ENCODE peak calls at places on chromosomes 2 and 18, in ten cellular contexts. One of them, this sample, is unnamed.

GRCh38 chr2:218980800-218981389 is 4.1 kb downstream of the FEV start:
- DNase-seq in mammary epithelial cell: no peak
- DNase-seq in tibial nerve: no peak
- DNase-seq in neural crest cell: no peak
- DNase-seq in GM12865: no peak
- DNase-seq in astrocyte: no peak
- DNase-seq in GM12864: no peak
- DNase-seq in spleen: peak
- DNase-seq in endothelial cell of umbilical vein: no peak
- DNase-seq in cardiac fibroblast: no peak
- DNase-seq in this sample: no peak

GRCh38 chr2:119126650-119127049 is 31.9 kb downstream of the C1QL2 start:
- DNase-seq in endothelial cell of umbilical vein: no peak
- DNase-seq in GM12865: peak
- DNase-seq in mammary epithelial cell: peak
- DNase-seq in tibial nerve: no peak
- DNase-seq in neural crest cell: peak
- DNase-seq in astrocyte: no peak
- DNase-seq in spleen: no peak
- DNase-seq in cardiac fibroblast: peak
- DNase-seq in GM12864: no peak
- DNase-seq in this sample: no peak

GRCh38 chr18:21740474-21740723 is 193 bp upstream of the MIB1 start:
- DNase-seq in mammary epithelial cell: no peak
- DNase-seq in astrocyte: peak
- DNase-seq in neural crest cell: no peak
- DNase-seq in cardiac fibroblast: peak
- DNase-seq in endothelial cell of umbilical vein: peak
- DNase-seq in tibial nerve: no peak
- DNase-seq in spleen: peak
- DNase-seq in GM12864: peak
- DNase-seq in GM12865: peak
- DNase-seq in this sample: peak

GRCh38 chr2:238978507-238978906 is 130.6 kb downstream of the TWIST2 start:
- DNase-seq in spleen: no peak
- DNase-seq in endothelial cell of umbilical vein: no peak
- DNase-seq in tibial nerve: no peak
- DNase-seq in GM12864: no peak
- DNase-seq in GM12865: no peak
- DNase-seq in mammary epithelial cell: no peak
- DNase-seq in astrocyte: no peak
- DNase-seq in cardiac fibroblast: no peak
- DNase-seq in neural crest cell: no peak
- DNase-seq in this sample: peak

GRCh38 chr2:138948070-138948539 is 167.9 kb upstream of the NXPH2 start:
- DNase-seq in mammary epithelial cell: peak
- DNase-seq in endothelial cell of umbilical vein: peak
- DNase-seq in GM12864: no peak
- DNase-seq in neural crest cell: no peak
- DNase-seq in tibial nerve: peak
- DNase-seq in cardiac fibroblast: peak
- DNase-seq in astrocyte: peak
- DNase-seq in spleen: no peak
- DNase-seq in GM12865: peak
- DNase-seq in this sample: peak

GRCh38 chr2:115746151-115746550 is 1303.7 kb downstream of the DPP10 start:
- DNase-seq in GM12864: no peak
- DNase-seq in endothelial cell of umbilical vein: no peak
- DNase-seq in tibial nerve: no peak
- DNase-seq in neural crest cell: no peak
- DNase-seq in mammary epithelial cell: no peak
- DNase-seq in cardiac fibroblast: no peak
- DNase-seq in GM12865: no peak
- DNase-seq in astrocyte: no peak
- DNase-seq in spleen: no peak
- DNase-seq in this sample: no peak

GRCh38 chr2:201707753-201708152 is 9.3 kb upstream of the MPP4 start:
- DNase-seq in mammary epithelial cell: no peak
- DNase-seq in astrocyte: peak
- DNase-seq in GM12864: no peak
- DNase-seq in cardiac fibroblast: peak
- DNase-seq in endothelial cell of umbilical vein: peak
- DNase-seq in neural crest cell: no peak
- DNase-seq in spleen: no peak
- DNase-seq in GM12865: no peak
- DNase-seq in tibial nerve: no peak
- DNase-seq in this sample: peak

GRCh38 chr2:144511945-144512344 is 8.0 kb downstream of the ZEB2 start:
- DNase-seq in neural crest cell: no peak
- DNase-seq in GM12864: no peak
- DNase-seq in astrocyte: no peak
- DNase-seq in cardiac fibroblast: no peak
- DNase-seq in GM12865: no peak
- DNase-seq in endothelial cell of umbilical vein: peak
- DNase-seq in tibial nerve: no peak
- DNase-seq in spleen: no peak
- DNase-seq in mammary epithelial cell: no peak
- DNase-seq in this sample: no peak

GRCh38 chr18:9475643-9476580 is 599 bp downstream of the RALBP1 start:
- DNase-seq in GM12865: peak
- DNase-seq in neural crest cell: no peak
- DNase-seq in endothelial cell of umbilical vein: peak
- DNase-seq in mammary epithelial cell: peak
- DNase-seq in astrocyte: peak
- DNase-seq in cardiac fibroblast: peak
- DNase-seq in spleen: no peak
- DNase-seq in GM12864: peak
- DNase-seq in tibial nerve: peak
- DNase-seq in this sample: peak

GRCh38 chr2:167697961-167698360 is 549.4 kb downstream of the STK39 start:
- DNase-seq in spleen: no peak
- DNase-seq in endothelial cell of umbilical vein: no peak
- DNase-seq in mammary epithelial cell: no peak
- DNase-seq in GM12865: no peak
- DNase-seq in GM12864: no peak
- DNase-seq in tibial nerve: no peak
- DNase-seq in neural crest cell: no peak
- DNase-seq in astrocyte: peak
- DNase-seq in cardiac fibroblast: no peak
- DNase-seq in this sample: no peak

GRCh38 chr18:48090021-48090420 is 159.6 kb upstream of the SMAD2 start:
- DNase-seq in cardiac fibroblast: no peak
- DNase-seq in spleen: no peak
- DNase-seq in GM12865: no peak
- DNase-seq in neural crest cell: no peak
- DNase-seq in mammary epithelial cell: no peak
- DNase-seq in endothelial cell of umbilical vein: no peak
- DNase-seq in astrocyte: no peak
- DNase-seq in GM12864: no peak
- DNase-seq in tibial nerve: no peak
- DNase-seq in this sample: no peak

GRCh38 chr2:64992990-64993389 is 3.8 kb downstream of the SLC1A4 start:
- DNase-seq in mammary epithelial cell: no peak
- DNase-seq in tibial nerve: no peak
- DNase-seq in neural crest cell: no peak
- DNase-seq in spleen: no peak
- DNase-seq in GM12864: no peak
- DNase-seq in GM12865: no peak
- DNase-seq in endothelial cell of umbilical vein: no peak
- DNase-seq in astrocyte: no peak
- DNase-seq in cardiac fibroblast: no peak
- DNase-seq in this sample: no peak

GRCh38 chr2:1157107-1157506 is 206.5 kb downstream of the SNTG2 start:
- DNase-seq in GM12864: no peak
- DNase-seq in neural crest cell: no peak
- DNase-seq in GM12865: no peak
- DNase-seq in cardiac fibroblast: no peak
- DNase-seq in endothelial cell of umbilical vein: no peak
- DNase-seq in spleen: no peak
- DNase-seq in astrocyte: no peak
- DNase-seq in mammary epithelial cell: no peak
- DNase-seq in tibial nerve: no peak
- DNase-seq in this sample: no peak

GRCh38 chr2:71607490-71607889 is 154.1 kb downstream of the DYSF start:
- DNase-seq in spleen: peak
- DNase-seq in cardiac fibroblast: no peak
- DNase-seq in mammary epithelial cell: no peak
- DNase-seq in neural crest cell: no peak
- DNase-seq in astrocyte: no peak
- DNase-seq in GM12865: no peak
- DNase-seq in GM12864: no peak
- DNase-seq in tibial nerve: no peak
- DNase-seq in endothelial cell of umbilical vein: no peak
- DNase-seq in this sample: no peak

DNA sequence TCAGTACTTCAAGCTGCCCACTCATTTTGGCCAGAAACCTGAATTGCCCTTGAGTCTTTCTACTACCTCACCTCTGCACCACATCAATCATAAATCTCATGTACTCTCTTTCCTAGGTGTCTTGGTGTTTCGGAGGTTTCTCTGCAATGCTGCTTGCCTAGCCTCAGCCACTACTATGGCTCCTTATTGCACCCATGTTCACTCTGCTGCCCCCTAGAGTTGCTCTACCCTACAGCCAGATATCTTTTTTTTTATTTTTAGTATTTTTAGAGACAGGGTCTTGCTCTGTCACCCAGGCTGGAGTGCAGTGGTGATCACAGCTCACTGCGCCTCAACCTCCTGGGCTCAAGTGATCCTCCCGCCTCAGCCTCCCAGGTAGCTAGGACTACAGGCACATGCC is 413.0 kb downstream of the PTPRM start:
- DNase-seq in astrocyte: no peak
- DNase-seq in tibial nerve: no peak
- DNase-seq in cardiac fibroblast: no peak
- DNase-seq in GM12865: peak
- DNase-seq in GM12864: no peak
- DNase-seq in spleen: no peak
- DNase-seq in neural crest cell: no peak
- DNase-seq in mammary epithelial cell: no peak
- DNase-seq in endothelial cell of umbilical vein: no peak
- DNase-seq in this sample: no peak
- TF ChIP-seq CTCF in astrocyte: no peak
- TF ChIP-seq CTCF in tibial nerve: no peak
- TF ChIP-seq CTCF in cardiac fibroblast: peak
- TF ChIP-seq CTCF in GM12865: peak
- TF ChIP-seq CTCF in GM12864: peak
- TF ChIP-seq CTCF in spleen: no peak
- TF ChIP-seq CTCF in neural crest cell: peak
- TF ChIP-seq CTCF in mammary epithelial cell: peak
- TF ChIP-seq CTCF in endothelial cell of umbilical vein: no peak
- TF ChIP-seq CTCF in this sample: no peak

DNA sequence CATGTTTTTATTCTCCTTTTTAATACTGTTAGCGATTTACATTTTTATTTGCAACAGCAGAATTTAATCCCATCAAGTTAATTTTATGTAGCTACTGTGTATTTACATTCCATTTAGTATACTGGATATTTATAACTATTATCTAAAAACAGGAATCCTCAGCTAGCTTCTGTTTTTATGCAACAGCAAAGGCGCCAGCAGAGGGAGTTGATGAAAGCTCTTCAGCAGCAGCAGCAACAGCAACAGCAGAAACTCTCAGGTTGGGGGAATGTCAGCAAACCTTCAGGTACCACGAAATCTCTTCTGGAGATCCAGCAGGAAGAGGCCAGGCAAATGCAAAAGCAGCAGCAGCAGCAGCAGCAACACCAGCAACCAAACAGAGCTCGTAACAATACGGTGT is 26.2 kb upstream of the SNORC start:
- DNase-seq in cardiac fibroblast: no peak
- DNase-seq in astrocyte: no peak
- DNase-seq in tibial nerve: no peak
- DNase-seq in endothelial cell of umbilical vein: no peak
- DNase-seq in GM12865: no peak
- DNase-seq in neural crest cell: no peak
- DNase-seq in GM12864: no peak
- DNase-seq in mammary epithelial cell: no peak
- DNase-seq in spleen: no peak
- DNase-seq in this sample: no peak
- TF ChIP-seq CTCF in cardiac fibroblast: no peak
- TF ChIP-seq CTCF in astrocyte: no peak
- TF ChIP-seq CTCF in tibial nerve: no peak
- TF ChIP-seq CTCF in endothelial cell of umbilical vein: no peak
- TF ChIP-seq CTCF in GM12865: no peak
- TF ChIP-seq CTCF in neural crest cell: peak
- TF ChIP-seq CTCF in GM12864: no peak
- TF ChIP-seq CTCF in mammary epithelial cell: peak
- TF ChIP-seq CTCF in spleen: no peak
- TF ChIP-seq CTCF in this sample: peak

GRCh38 chr18:58394046-58394445 is 234.8 kb downstream of the ALPK2 start:
- DNase-seq in mammary epithelial cell: no peak
- DNase-seq in tibial nerve: no peak
- DNase-seq in GM12864: no peak
- DNase-seq in astrocyte: peak
- DNase-seq in neural crest cell: no peak
- DNase-seq in cardiac fibroblast: no peak
- DNase-seq in GM12865: no peak
- DNase-seq in endothelial cell of umbilical vein: no peak
- DNase-seq in spleen: no peak
- DNase-seq in this sample: peak
- TF ChIP-seq CTCF in mammary epithelial cell: no peak
- TF ChIP-seq CTCF in tibial nerve: no peak
- TF ChIP-seq CTCF in GM12864: no peak
- TF ChIP-seq CTCF in astrocyte: no peak
- TF ChIP-seq CTCF in neural crest cell: no peak
- TF ChIP-seq CTCF in cardiac fibroblast: no peak
- TF ChIP-seq CTCF in GM12865: no peak
- TF ChIP-seq CTCF in endothelial cell of umbilical vein: no peak
- TF ChIP-seq CTCF in spleen: no peak
- TF ChIP-seq CTCF in this sample: no peak

DNA sequence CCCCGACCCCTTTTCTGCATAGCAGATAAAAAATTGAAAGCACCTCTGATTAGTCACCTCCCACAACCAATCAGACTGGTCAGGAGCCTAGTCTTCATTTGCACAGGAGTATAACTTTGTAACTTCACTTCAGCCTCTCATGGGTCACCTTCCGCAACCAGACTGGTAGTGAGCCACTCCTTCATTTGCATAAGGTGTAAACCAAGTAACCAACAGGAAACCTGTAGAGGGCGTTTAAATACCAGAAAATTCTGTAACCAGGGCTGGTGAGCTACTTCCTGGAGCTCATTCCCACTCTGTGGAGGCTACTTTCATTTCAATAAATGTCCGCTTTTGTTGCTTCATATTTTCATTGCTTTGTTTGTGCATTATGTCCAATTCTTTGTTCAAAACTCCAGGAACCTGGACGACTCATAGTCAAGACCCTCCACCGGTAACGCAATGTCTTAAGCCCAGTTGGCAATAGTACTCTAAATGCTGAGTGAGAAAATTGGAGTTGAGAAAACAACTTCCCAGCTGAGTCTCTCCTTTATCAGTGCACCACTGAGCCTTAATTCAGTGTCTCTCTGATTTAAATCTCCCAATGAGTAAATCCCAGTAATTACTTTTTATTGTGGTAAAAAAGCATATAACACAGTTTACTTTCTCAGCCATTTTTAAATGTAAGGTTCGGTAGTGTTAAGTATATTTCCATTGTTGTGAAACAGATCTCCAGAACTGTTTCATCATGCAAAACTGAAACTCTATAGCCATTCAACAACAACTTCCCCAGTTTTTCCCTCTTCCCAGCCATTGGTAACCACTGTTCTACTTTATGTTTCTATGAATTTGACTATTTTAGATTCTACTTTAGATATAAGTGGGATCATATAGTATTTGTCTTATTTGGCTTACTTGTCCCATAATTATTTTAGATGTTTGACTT is 392.7 kb upstream of the SLC8A1 start:
- DNase-seq in neural crest cell: no peak
- DNase-seq in tibial nerve: no peak
- DNase-seq in endothelial cell of umbilical vein: no peak
- DNase-seq in GM12864: no peak
- DNase-seq in astrocyte: no peak
- DNase-seq in spleen: no peak
- DNase-seq in GM12865: peak
- DNase-seq in mammary epithelial cell: peak
- DNase-seq in cardiac fibroblast: peak
- DNase-seq in this sample: no peak
- TF ChIP-seq CTCF in neural crest cell: no peak
- TF ChIP-seq CTCF in tibial nerve: no peak
- TF ChIP-seq CTCF in endothelial cell of umbilical vein: no peak
- TF ChIP-seq CTCF in GM12864: no peak
- TF ChIP-seq CTCF in astrocyte: no peak
- TF ChIP-seq CTCF in spleen: no peak
- TF ChIP-seq CTCF in GM12865: peak
- TF ChIP-seq CTCF in mammary epithelial cell: peak
- TF ChIP-seq CTCF in cardiac fibroblast: peak
- TF ChIP-seq CTCF in this sample: peak

This sample was measured in AG10803.